ENCODE peak calls at places on chromosomes 11 and 22, in ten cellular contexts. W is GM12864; U is stimulated activated naive CD8-positive, alpha-beta T cell treated with anti-CD3 and anti-CD28 coated beads, Interleukin-15, Interleukin-2, amounts not matched to agents 100 U/mL and 50 U/mL, for 24 hours; N is T1000; M is kidney; D is fibroblast of pulmonary artery; Y is lower lobe of right lung; I is body of pancreas; A is left colon; G is ACHN. O is an unnamed sample.
A peak's percentile ranks its signal among the peaks of the same experiment; 100 is the strongest.

GRCh38 chr11:129705341-129705740 is 110.3 kb upstream of the TMEM45B start:
- DNase-seq in N (no peak), U (no peak), I (no peak), W (no peak), A (no peak), Y (no peak), D (no peak), M (no peak), G (no peak), O (no peak)

GRCh38 chr22:48346311-48346710 is 1481.4 kb downstream of the BRD1 start:
- DNase-seq in W (no peak), M (peak; percentile 44), Y (no peak), N (no peak), I (no peak), D (no peak), G (no peak), U (no peak), A (no peak), O (no peak)

GRCh38 chr11:29300441-29300840 is 716.4 kb downstream of the KCNA4 start:
- DNase-seq in Y (no peak), N (no peak), G (no peak), W (no peak), I (no peak), D (peak; percentile 84), M (no peak), U (no peak), A (no peak), O (no peak)

GRCh38 chr11:69721745-69722144 is 17.9 kb upstream of the FGF19 start:
- DNase-seq in D (no peak), Y (no peak), G (no peak), A (no peak), I (peak; percentile 36), N (no peak), M (no peak), W (no peak), U (no peak), O (no peak)

GRCh38 chr11:69040581-69041260 is 8.0 kb upstream of the TPCN2 start:
- DNase-seq in N (peak; percentile 74), U (peak; percentile 61), W (no peak), A (no peak), D (peak; percentile 39), M (no peak), I (no peak), Y (no peak), G (peak; percentile 24), O (peak; percentile 22)

GRCh38 chr22:20807315-20807752 is 33.4 kb downstream of the SERPIND1 start:
- DNase-seq in W (no peak), M (no peak), A (no peak), U (no peak), Y (no peak), G (peak; percentile 84), D (peak; percentile 85), N (peak; percentile 55), I (no peak), O (peak; percentile 33)

GRCh38 chr11:65416341-65417185 is 6.0 kb upstream of the NEAT1 start:
- DNase-seq in U (peak; percentile 95), W (no peak), M (peak; percentile 96), Y (peak; percentile 94), A (peak; percentile 91), G (peak; percentile 77), D (peak; percentile 79), I (peak; percentile 92), N (peak; percentile 84), O (peak; percentile 86)

GRCh38 chr11:74147199-74147929 is 23.4 kb downstream of the C2CD3 start:
- DNase-seq in D (no peak), U (no peak), I (no peak), M (no peak), W (no peak), A (no peak), Y (no peak), G (peak; percentile 78), N (no peak), O (peak; percentile 50)

GRCh38 chr11:64712430-64713030 is 10.5 kb downstream of the NRXN2 start:
- DNase-seq in M (no peak), D (no peak), A (no peak), G (no peak), I (no peak), N (no peak), U (no peak), W (no peak), Y (no peak), O (no peak)

GRCh38 chr11:69492201-69492991 is 10.9 kb downstream of the LINC01488 start:
- DNase-seq in A (no peak), U (no peak), M (peak; percentile 53), G (no peak), Y (peak; percentile 40), D (no peak), N (no peak), W (no peak), I (no peak), O (no peak)

GRCh38 chr11:12815931-12816494 is 141.8 kb downstream of the TEAD1 start:
- DNase-seq in U (no peak), G (no peak), N (no peak), I (no peak), M (no peak), W (no peak), A (no peak), Y (no peak), D (no peak), O (no peak)

GRCh38 chr11:94804874-94805273 is 36.7 kb downstream of the AMOTL1 start:
- DNase-seq in Y (no peak), A (no peak), G (no peak), W (no peak), N (no peak), U (no peak), I (no peak), D (no peak), M (no peak), O (peak; percentile 6)

GRCh38 chr11:82719316-82719715 is 14.3 kb downstream of the FAM181B start:
- DNase-seq in G (no peak), Y (no peak), I (no peak), A (no peak), M (no peak), W (no peak), U (no peak), N (no peak), D (no peak), O (no peak)

GRCh38 chr22:39729141-39729934 is 158.8 kb downstream of the CACNA1I start:
- DNase-seq in U (no peak), W (no peak), Y (no peak), D (no peak), A (no peak), M (no peak), N (no peak), G (no peak), I (no peak), O (no peak)

GRCh38 chr11:80435345-80435744 is 994.5 kb upstream of the TENM4 start:
- DNase-seq in N (no peak), M (no peak), U (no peak), Y (no peak), G (no peak), I (no peak), A (no peak), W (no peak), D (no peak), O (no peak)

GRCh38 chr22:50498322-50498861 is 9.1 kb downstream of the LMF2 start:
- DNase-seq in G (peak; percentile 81), I (peak; percentile 85), N (no peak), M (peak; percentile 76), A (peak; percentile 71), U (peak; percentile 73), Y (peak; percentile 69), W (no peak), D (peak; percentile 68), O (peak; percentile 94)

GRCh38 chr11:1942541-1943260 is 4.4 kb upstream of the MRPL23 start:
- DNase-seq in A (no peak), N (no peak), U (peak; percentile 2), W (no peak), M (peak; percentile 56), I (peak; percentile 6), Y (peak; percentile 30), G (no peak), D (no peak), O (no peak)

GRCh38 chr11:21814169-21814568 is 378.7 kb upstream of the ANO5 start:
- DNase-seq in I (peak; percentile 64), N (no peak), D (peak; percentile 69), U (no peak), G (no peak), Y (no peak), M (no peak), W (no peak), A (no peak), O (peak; percentile 86)

GRCh38 chr11:48880021-48880441 is 103.7 kb downstream of the TRIM51G start:
- DNase-seq in D (no peak), I (peak; percentile 8), M (peak; percentile 59), U (no peak), A (no peak), G (no peak), N (no peak), Y (peak; percentile 24), W (no peak), O (no peak)